ENCODE peak calls at places on chromosomes 11 and 22, in five cellular contexts. H, X, A, P and N are unnamed samples.

GRCh38 chr22:32644252-32645100 is 157.0 kb upstream of the TIMP3 start:
- DNase-seq in H (no peak), X (peak; percentile 78), A (no peak), P (no peak), N (peak; percentile 93)

GRCh38 chr11:103628121-103628520 is 408.3 kb upstream of the DDI1 start:
- DNase-seq in H (no peak), X (peak; percentile 37), A (no peak), P (no peak), N (no peak)

GRCh38 chr11:122861631-122862030 is 20.9 kb upstream of the JHY start:
- DNase-seq in H (no peak), X (no peak), A (no peak), P (no peak), N (peak; percentile 97)

GRCh38 chr22:30265851-30266444 is 703 bp downstream of the OSM start:
- DNase-seq in H (no peak), X (no peak), A (peak; percentile 52), P (peak; percentile 71), N (no peak)

GRCh38 chr22:41664951-41665350 is 23.7 kb downstream of the SNU13 start:
- DNase-seq in H (no peak), X (no peak), A (no peak), P (no peak), N (no peak)

GRCh38 chr11:106156290-106156937 is 79.0 kb downstream of the AASDHPPT start:
- DNase-seq in H (peak; percentile 45), X (peak; percentile 90), A (no peak), P (no peak), N (peak; percentile 3)

GRCh38 chr11:100340416-100341323 is 346.4 kb upstream of the ARHGAP42 start:
- DNase-seq in H (no peak), X (peak; percentile 5), A (no peak), P (no peak), N (no peak)

GRCh38 chr11:134476435-134477021 is 64.5 kb upstream of the B3GAT1 start:
- DNase-seq in H (no peak), X (no peak), A (no peak), P (no peak), N (no peak)

GRCh38 chr11:111265421-111265820 is 19.9 kb downstream of the POU2AF2 start:
- DNase-seq in H (no peak), X (no peak), A (no peak), P (no peak), N (no peak)

GRCh38 chr22:37739000-37739399 is 42.2 kb downstream of the TRIOBP start:
- DNase-seq in H (peak; percentile 60), X (peak; percentile 91), A (no peak), P (no peak), N (no peak)

GRCh38 chr11:34897171-34897870 is 18.9 kb downstream of the APIP start:
- DNase-seq in H (no peak), X (no peak), A (no peak), P (no peak), N (no peak)

GRCh38 chr11:22536036-22536435 is 89.6 kb downstream of the FANCF start:
- DNase-seq in H (no peak), X (no peak), A (no peak), P (no peak), N (no peak)

GRCh38 chr11:66100272-66101037 is 30.4 kb downstream of the PACS1 start:
- DNase-seq in H (no peak), X (peak; percentile 19), A (peak; percentile 20), P (peak; percentile 34), N (no peak)

GRCh38 chr11:329886-330253 is 9.2 kb upstream of the IFITM3 start:
- DNase-seq in H (no peak), X (no peak), A (no peak), P (no peak), N (no peak)

GRCh38 chr11:20368441-20368840 is 4.9 kb downstream of the HTATIP2 start:
- DNase-seq in H (no peak), X (peak; percentile 26), A (no peak), P (no peak), N (peak; percentile 41)